ENCODE peak calls at places on chromosomes 11 and 22, in seven cellular contexts. L, M, W, I, H, Y and T are unnamed samples.

GRCh38 chr11:17403977-17404759 is 15.7 kb upstream of the KCNJ11 start:
- DNase-seq in L (no peak), W (no peak), H (no peak), I (no peak), Y (no peak), M (no peak), T (no peak)

GRCh38 chr11:65425105-65425970 is 2.7 kb downstream of the NEAT1 start:
- DNase-seq in H (peak), L (no peak), M (peak), Y (peak), I (no peak), W (peak), T (peak)

GRCh38 chr22:17140826-17141771 is 18.0 kb downstream of the HDHD5 start:
- DNase-seq in W (no peak), H (no peak), M (no peak), Y (no peak), I (no peak), L (no peak), T (no peak)

GRCh38 chr11:110356769-110357671 is 60.6 kb upstream of the RDX start:
- DNase-seq in M (peak), I (no peak), W (peak), L (no peak), Y (peak), H (no peak), T (peak)

GRCh38 chr11:126546191-126546590 is 190.7 kb downstream of the ST3GAL4 start:
- DNase-seq in H (no peak), M (peak), L (no peak), I (no peak), W (peak), Y (no peak), T (no peak)

GRCh38 chr11:119567667-119568582 is 145.0 kb upstream of the THY1 start:
- DNase-seq in I (no peak), Y (no peak), L (no peak), H (no peak), W (peak), M (peak), T (peak)

GRCh38 chr11:84899134-84899533 is 728.0 kb downstream of the DLG2 start:
- DNase-seq in W (no peak), Y (no peak), M (no peak), H (no peak), I (no peak), L (no peak), T (no peak)

GRCh38 chr22:20015971-20016733 is 471 bp downstream of the ARVCF start:
- DNase-seq in H (peak), W (peak), I (peak), M (no peak), L (no peak), Y (peak), T (peak)

GRCh38 chr11:26790738-26791137 is 68.9 kb upstream of the SLC5A12 start:
- DNase-seq in H (no peak), Y (no peak), W (no peak), M (no peak), I (no peak), L (no peak), T (no peak)

GRCh38 chr11:128859563-128860441 is 7.3 kb downstream of the KCNJ1 start:
- DNase-seq in Y (peak), M (peak), W (peak), H (peak), L (peak), I (peak), T (peak)

GRCh38 chr22:27420186-27420816 is 381.3 kb downstream of the MN1 start:
- DNase-seq in M (peak), L (no peak), H (no peak), I (no peak), W (no peak), Y (no peak), T (no peak)

GRCh38 chr11:11387201-11387600 is 34.2 kb upstream of the CSNK2A3 start:
- DNase-seq in L (no peak), I (no peak), H (no peak), W (no peak), M (no peak), Y (no peak), T (no peak)

GRCh38 chr11:113363996-113364641 is 23.5 kb upstream of the ANKK1 start:
- DNase-seq in I (no peak), Y (no peak), H (no peak), W (no peak), L (no peak), M (no peak), T (no peak)
- H2AK5ac ChIP-seq in I (no peak), Y (no peak), H (no peak), W (no peak), L (no peak), M (no peak), T (no peak)

GRCh38 chr22:30400159-30400558 is 3.3 kb downstream of the SEC14L2 start:
- DNase-seq in Y (no peak), W (no peak), M (no peak), L (no peak), H (no peak), I (no peak), T (no peak)
- H2AK5ac ChIP-seq in Y (no peak), W (no peak), M (no peak), L (peak), H (no peak), I (no peak), T (no peak)

GRCh38 chr11:68936358-68936636 is 32.6 kb downstream of the IGHMBP2 start:
- DNase-seq in I (no peak), Y (no peak), L (no peak), M (no peak), W (no peak), H (no peak), T (no peak)
- H2AK5ac ChIP-seq in I (no peak), Y (no peak), L (no peak), M (no peak), W (no peak), H (no peak), T (no peak)

DNA sequence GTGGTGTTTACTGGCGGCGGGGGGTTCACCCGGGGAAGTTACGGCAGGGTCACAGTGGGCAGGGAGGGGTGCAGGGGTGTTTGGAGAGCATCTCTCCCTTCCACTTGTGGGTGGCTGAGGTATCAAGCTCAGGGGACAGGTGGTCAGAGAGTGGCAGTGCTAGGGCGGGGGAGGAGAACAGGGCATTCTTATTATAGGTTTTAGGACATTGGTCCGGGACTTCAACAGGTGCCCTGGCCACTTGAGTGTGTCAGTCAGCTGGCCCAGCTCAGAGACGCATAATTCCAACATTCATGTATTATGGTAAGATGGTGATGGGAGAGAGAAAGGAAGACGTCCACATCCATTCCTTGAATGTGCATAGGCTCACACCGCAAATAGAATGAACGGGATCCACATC is 101.7 kb downstream of the TEAD1 start:
- DNase-seq in M (no peak), W (no peak), H (no peak), I (no peak), L (no peak), Y (no peak), T (no peak)
- H2AK5ac ChIP-seq in M (no peak), W (no peak), H (no peak), I (no peak), L (no peak), Y (no peak), T (no peak)

DNA sequence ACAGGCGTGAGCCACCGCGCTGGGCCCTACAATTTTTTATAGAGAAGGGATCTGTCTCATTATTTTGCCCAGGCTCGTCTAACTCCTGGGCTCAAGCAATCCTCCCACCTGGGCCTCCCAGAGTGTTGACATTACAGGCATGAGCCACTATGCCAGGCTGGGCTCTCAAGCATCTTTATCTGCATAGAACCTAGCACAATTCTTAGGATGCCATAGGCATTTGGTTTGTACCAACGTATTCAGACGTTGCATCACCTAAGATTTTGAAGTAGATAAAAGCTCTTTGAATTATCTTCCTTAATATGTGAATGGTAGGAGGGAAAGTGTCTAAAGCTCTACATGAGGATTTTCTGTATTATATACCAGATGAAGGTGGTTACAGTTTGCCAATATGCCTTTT is 30.5 kb downstream of the RTN3 start:
- DNase-seq in H (no peak), I (peak), W (peak), Y (peak), L (no peak), M (no peak), T (no peak)
- H2AK5ac ChIP-seq in H (no peak), I (no peak), W (no peak), Y (no peak), L (no peak), M (no peak), T (no peak)

DNA sequence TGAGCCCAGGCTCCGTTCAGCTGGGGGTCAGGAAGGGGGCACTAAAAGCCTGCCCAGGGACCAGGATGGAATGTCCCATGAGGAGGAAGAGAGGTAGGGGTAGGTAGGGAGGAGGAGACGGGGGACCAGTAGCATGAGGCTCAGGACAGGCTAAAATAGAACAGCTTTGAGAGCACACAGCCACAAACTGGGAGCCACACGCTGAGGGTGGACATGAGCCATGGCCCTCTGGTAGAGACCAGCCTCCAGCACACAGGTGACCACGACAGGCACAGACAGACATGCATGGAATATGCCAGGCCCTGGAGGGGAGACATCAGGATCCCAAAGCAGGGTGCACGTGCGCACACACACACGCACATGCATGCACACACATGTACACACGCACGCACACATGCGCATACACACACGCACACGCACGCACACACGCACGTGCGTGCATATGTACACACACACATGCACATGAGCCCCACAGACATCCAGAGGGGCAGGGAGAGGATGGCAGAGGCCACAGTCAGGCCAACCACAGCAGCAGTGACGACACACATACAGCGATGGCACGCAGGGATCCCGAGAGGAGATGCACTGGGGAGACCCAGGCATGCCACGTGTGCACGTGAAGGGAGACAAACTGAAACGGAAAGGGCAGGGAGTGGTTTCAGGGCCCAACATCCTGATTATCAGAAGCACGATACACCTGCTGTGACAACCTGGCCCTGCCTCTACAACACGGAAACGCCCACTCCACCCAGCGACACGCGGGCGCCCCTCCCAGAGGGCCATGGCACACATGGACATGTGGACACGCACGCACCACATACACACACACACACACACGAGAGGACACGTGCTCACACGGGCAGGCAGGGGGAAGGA is 25.7 kb downstream of the LRRC10B start:
- DNase-seq in L (no peak), I (no peak), Y (no peak), H (no peak), W (no peak), M (no peak), T (no peak)
- H2AK5ac ChIP-seq in L (peak), I (peak), Y (no peak), H (no peak), W (no peak), M (no peak), T (no peak)